ENCODE peak calls at places on chromosomes 2 and 18, in four cellular contexts. K is NT2/D1, N is GM12878, T is cardiac muscle cell. S is an unnamed sample. For H3K27me3 and H3K36me3, the result is how much of the 10 kb centered on the place peaks cover.

GRCh38 chr2:227191367-227191766 is 26.9 kb downstream of the COL4A3 start:
- DNase-seq in K (peak), T (peak), N (no peak), S (no peak)

GRCh38 chr2:61853086-61853847 is 593 bp downstream of the FAM161A start:
- DNase-seq in K (no peak), T (no peak), N (no peak), S (peak)

GRCh38 chr2:130371723-130372054 is 15.8 kb downstream of the PTPN18 start:
- DNase-seq in T (no peak), N (no peak), K (no peak), S (no peak)

GRCh38 chr2:159411460-159411859 is 125.0 kb upstream of the WDSUB1 start:
- DNase-seq in K (no peak), N (no peak), T (no peak), S (no peak)

GRCh38 chr2:221705478-221705877 is 133.4 kb upstream of the EPHA4 start:
- DNase-seq in N (no peak), K (no peak), T (no peak), S (no peak)

GRCh38 chr2:11505652-11506610 is 27.9 kb upstream of the GREB1 start:
- DNase-seq in T (no peak), K (no peak), N (peak), S (peak)

GRCh38 chr2:8669157-8669852 is 12.6 kb upstream of the ID2 start:
- DNase-seq in K (no peak), T (peak), N (no peak), S (no peak)

GRCh38 chr2:148167241-148167766 is 146.4 kb downstream of the MBD5 start:
- DNase-seq in K (no peak), T (no peak), N (no peak), S (no peak)

GRCh38 chr2:9230051-9230802 is 23.6 kb downstream of the ASAP2 start:
- DNase-seq in T (peak), K (no peak), N (no peak), S (no peak)

GRCh38 chr2:189092936-189093335 is 86.6 kb downstream of the COL5A2 start:
- DNase-seq in N (no peak), T (peak), K (no peak), S (no peak)

GRCh38 chr2:23862716-23863426 is 64.1 kb downstream of the ATAD2B start:
- DNase-seq in K (no peak), N (no peak), T (no peak), S (no peak)

GRCh38 chr2:113079123-113079522 is 11.4 kb downstream of the IL1F10 start:
- DNase-seq in T (no peak), K (no peak), N (no peak), S (no peak)

GRCh38 chr2:179861777-179862117 is 335 bp upstream of the ZNF385B start:
- DNase-seq in T (no peak), K (no peak), N (no peak), S (no peak)

GRCh38 chr2:179857236-179857635 is 4.2 kb downstream of the ZNF385B start:
- DNase-seq in K (no peak), T (no peak), N (no peak), S (no peak)

GRCh38 chr2:179860255-179861026 is 971 bp downstream of the ZNF385B start:
- DNase-seq in T (no peak), K (no peak), N (no peak), S (no peak)

GRCh38 chr2:179861027-179861776 is at the start of gene ZNF385B:
- DNase-seq in T (peak), K (no peak), N (no peak), S (no peak)

GRCh38 chr2:179859523-179859922 is 1.9 kb downstream of the ZNF385B start:
- DNase-seq in K (no peak), T (no peak), N (no peak), S (no peak)
- H3K27me3 ChIP-seq in K (half or more), T (half or more), N (under half), S (under half)

GRCh38 chr2:176178807-176179271 is 9.6 kb upstream of the HOXD1 start:
- DNase-seq in N (no peak), K (no peak), T (no peak), S (peak)

GRCh38 chr2:176175729-176176074 is 12.8 kb upstream of the HOXD1 start:
- DNase-seq in N (no peak), T (no peak), K (no peak), S (no peak)

GRCh38 chr2:176176233-176176632 is 12.2 kb upstream of the HOXD1 start:
- DNase-seq in N (no peak), K (no peak), T (no peak), S (no peak)

GRCh38 chr2:176178271-176178806 is 10.1 kb upstream of the HOXD1 start:
- DNase-seq in N (no peak), T (peak), K (no peak), S (peak)

DNA sequence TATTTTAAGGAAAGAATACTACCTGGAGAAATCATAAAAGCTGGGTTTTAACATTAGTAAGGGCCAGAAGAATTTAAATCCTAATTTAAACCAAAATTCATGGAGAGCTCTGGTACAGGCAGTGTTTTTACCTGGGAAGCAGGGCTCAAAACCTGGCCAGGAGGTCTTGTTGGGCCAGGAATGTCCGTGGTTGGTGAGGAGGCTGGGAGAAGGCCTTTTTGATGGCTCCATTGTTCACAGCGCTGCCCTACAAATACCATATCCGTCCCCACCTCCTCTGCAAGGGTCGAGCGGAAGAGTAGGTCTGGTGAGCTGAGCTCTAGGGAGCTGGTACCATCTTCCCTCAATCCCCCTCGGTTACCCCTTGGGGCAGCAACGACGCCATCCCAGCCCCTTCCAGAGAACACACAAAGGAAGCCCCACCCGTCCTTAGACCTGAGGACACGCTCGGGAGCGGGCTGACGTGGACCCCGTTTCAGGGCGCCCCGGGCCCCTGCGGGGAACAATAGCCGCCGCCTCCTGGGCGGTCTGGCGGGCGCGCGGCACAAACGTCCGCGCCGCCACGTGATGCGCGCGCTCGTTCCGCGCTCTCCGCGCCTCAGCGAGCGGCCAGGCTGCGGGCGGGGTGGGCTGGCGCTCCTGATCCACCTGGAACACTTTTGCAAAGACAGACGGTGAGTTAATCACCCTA is 10.7 kb upstream of the HOXD1 start:
- DNase-seq in N (no peak), K (no peak), T (no peak), S (no peak)
- H3K4me3 ChIP-seq in N (no peak), K (peak), T (peak), S (peak)

GRCh38 chr2:142112648-142113278 is 18.1 kb downstream of the LRP1B start:
- DNase-seq in T (peak), N (no peak), K (no peak), S (peak)
- H3K36me3 ChIP-seq in T (under half), N (under half), K (under half), S (under half)

GRCh38 chr18:11179959-11180519 is 30.7 kb upstream of the PIEZO2 start:
- DNase-seq in K (no peak), N (no peak), T (no peak), S (no peak)

GRCh38 chr18:11178951-11179549 is 29.7 kb upstream of the PIEZO2 start:
- DNase-seq in T (peak), N (no peak), K (no peak), S (no peak)

DNA sequence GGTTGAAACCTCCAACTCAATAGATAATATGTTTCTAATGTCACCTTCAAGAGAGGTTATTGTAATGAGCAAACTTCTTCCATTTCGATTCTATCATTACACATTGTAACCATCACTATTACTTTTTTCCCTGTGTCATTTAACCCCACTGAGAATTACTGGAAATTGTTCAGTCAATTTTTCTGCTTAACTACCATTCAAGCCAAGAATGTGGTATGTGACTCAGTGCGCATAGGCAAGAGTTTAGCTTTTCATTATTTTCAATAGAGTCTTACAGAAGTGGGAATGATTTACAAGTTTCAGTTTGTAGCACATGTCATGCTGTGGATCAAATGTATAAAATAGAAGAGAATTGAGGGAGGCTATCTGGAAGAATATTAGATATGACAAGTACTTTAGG is 34.3 kb upstream of the PIEZO2 start:
- DNase-seq in N (no peak), K (no peak), T (no peak), S (no peak)
- H3K27me3 ChIP-seq in N (under half), K (under half), T (under half), S (under half)

GRCh38 chr2:217934321-217935131 is 68.3 kb downstream of the TNS1 start:
- DNase-seq in T (peak), K (no peak), N (no peak), S (peak)
- H3K4me3 ChIP-seq in T (no peak), K (no peak), N (no peak), S (no peak)

GRCh38 chr2:71428472-71429383 is 24.6 kb upstream of the DYSF start:
- DNase-seq in K (no peak), N (no peak), T (no peak), S (no peak)
- H3K36me3 ChIP-seq in K (half or more), N (under half), T (half or more), S (under half)

GRCh38 chr2:102335871-102336366 is 19.7 kb upstream of the IL18R1 start:
- DNase-seq in K (no peak), N (no peak), T (peak), S (no peak)
- H3K27me3 ChIP-seq in K (under half), N (under half), T (under half), S (under half)